ENCODE peak calls at places on chromosomes 7 and 10, in six cellular contexts. One of them, this sample, is unnamed. For H3K4me1, the result is how much of the 10 kb centered on the place peaks cover.

GRCh38 chr7:80918909-80919721 is at the start of gene SEMA3C:
- DNase-seq in astrocyte: peak
- DNase-seq in cardiac muscle cell: peak
- DNase-seq in right atrium auricular region: peak
- DNase-seq in HAP-1: peak
- DNase-seq in aorta: peak
- DNase-seq in this sample: peak

GRCh38 chr7:130998993-130999602 is 265.1 kb upstream of the KLF14 start:
- DNase-seq in HAP-1: no peak
- DNase-seq in astrocyte: peak
- DNase-seq in cardiac muscle cell: no peak
- DNase-seq in aorta: no peak
- DNase-seq in right atrium auricular region: no peak
- DNase-seq in this sample: peak

GRCh38 chr10:87578799-87579401 is 74.2 kb downstream of the MINPP1 start:
- DNase-seq in right atrium auricular region: no peak
- DNase-seq in cardiac muscle cell: no peak
- DNase-seq in HAP-1: no peak
- DNase-seq in aorta: no peak
- DNase-seq in astrocyte: no peak
- DNase-seq in this sample: peak

GRCh38 chr7:101255841-101256240 is 11.0 kb upstream of the FIS1 start:
- DNase-seq in HAP-1: no peak
- DNase-seq in astrocyte: no peak
- DNase-seq in right atrium auricular region: no peak
- DNase-seq in aorta: no peak
- DNase-seq in cardiac muscle cell: no peak
- DNase-seq in this sample: no peak

GRCh38 chr7:19122018-19122588 is 4.7 kb upstream of the TWIST1 start:
- DNase-seq in astrocyte: no peak
- DNase-seq in HAP-1: peak
- DNase-seq in cardiac muscle cell: peak
- DNase-seq in aorta: no peak
- DNase-seq in right atrium auricular region: no peak
- DNase-seq in this sample: peak

GRCh38 chr10:62738916-62739315 is 65.6 kb upstream of the ADO start:
- DNase-seq in cardiac muscle cell: no peak
- DNase-seq in astrocyte: peak
- DNase-seq in aorta: no peak
- DNase-seq in right atrium auricular region: no peak
- DNase-seq in HAP-1: no peak
- DNase-seq in this sample: peak

GRCh38 chr10:9091515-9092093 is 1037.1 kb downstream of the GATA3 start:
- DNase-seq in right atrium auricular region: no peak
- DNase-seq in aorta: no peak
- DNase-seq in HAP-1: no peak
- DNase-seq in astrocyte: no peak
- DNase-seq in cardiac muscle cell: no peak
- DNase-seq in this sample: no peak

GRCh38 chr10:25818751-25819150 is 115.3 kb upstream of the MYO3A start:
- DNase-seq in astrocyte: no peak
- DNase-seq in right atrium auricular region: no peak
- DNase-seq in aorta: no peak
- DNase-seq in cardiac muscle cell: peak
- DNase-seq in HAP-1: no peak
- DNase-seq in this sample: no peak

GRCh38 chr10:46557319-46558140 is 1.1 kb upstream of the GPRIN2 start:
- DNase-seq in HAP-1: peak
- DNase-seq in right atrium auricular region: no peak
- DNase-seq in astrocyte: no peak
- DNase-seq in cardiac muscle cell: no peak
- DNase-seq in aorta: peak
- DNase-seq in this sample: no peak

GRCh38 chr10:15168296-15168780 is at the start of gene NMT2:
- DNase-seq in HAP-1: peak
- DNase-seq in aorta: peak
- DNase-seq in right atrium auricular region: peak
- DNase-seq in astrocyte: peak
- DNase-seq in cardiac muscle cell: peak
- DNase-seq in this sample: peak

GRCh38 chr7:6160191-6160623 is 112.2 kb downstream of the CYTH3 start:
- DNase-seq in astrocyte: peak
- DNase-seq in aorta: peak
- DNase-seq in HAP-1: peak
- DNase-seq in right atrium auricular region: peak
- DNase-seq in cardiac muscle cell: peak
- DNase-seq in this sample: peak

GRCh38 chr10:68988530-68989316 is at the start of gene KIFBP:
- DNase-seq in right atrium auricular region: peak
- DNase-seq in aorta: peak
- DNase-seq in astrocyte: peak
- DNase-seq in HAP-1: peak
- DNase-seq in cardiac muscle cell: peak
- DNase-seq in this sample: peak

GRCh38 chr10:22258471-22258870 is 40.7 kb upstream of the EBLN1 start:
- DNase-seq in right atrium auricular region: no peak
- DNase-seq in HAP-1: no peak
- DNase-seq in aorta: no peak
- DNase-seq in astrocyte: no peak
- DNase-seq in cardiac muscle cell: no peak
- DNase-seq in this sample: no peak

GRCh38 chr10:75956624-75957023 is 525.2 kb downstream of the LRMDA start:
- DNase-seq in right atrium auricular region: no peak
- DNase-seq in astrocyte: peak
- DNase-seq in cardiac muscle cell: no peak
- DNase-seq in aorta: no peak
- DNase-seq in HAP-1: no peak
- DNase-seq in this sample: peak

GRCh38 chr7:7698930-7699329 is 19.5 kb downstream of the RPA3 start:
- DNase-seq in HAP-1: no peak
- DNase-seq in aorta: no peak
- DNase-seq in astrocyte: no peak
- DNase-seq in right atrium auricular region: no peak
- DNase-seq in cardiac muscle cell: no peak
- DNase-seq in this sample: no peak
- H3K4me1 ChIP-seq in HAP-1: under half
- H3K4me1 ChIP-seq in aorta: under half
- H3K4me1 ChIP-seq in astrocyte: under half
- H3K4me1 ChIP-seq in right atrium auricular region: under half
- H3K4me1 ChIP-seq in cardiac muscle cell: under half
- H3K4me1 ChIP-seq in this sample: under half

GRCh38 chr10:103966671-103967432 is at the start of gene SLK:
- DNase-seq in right atrium auricular region: peak
- DNase-seq in cardiac muscle cell: peak
- DNase-seq in astrocyte: peak
- DNase-seq in HAP-1: peak
- DNase-seq in aorta: peak
- DNase-seq in this sample: peak

GRCh38 chr10:103968441-103969391 is 1.8 kb downstream of the SLK start:
- DNase-seq in astrocyte: no peak
- DNase-seq in aorta: no peak
- DNase-seq in right atrium auricular region: no peak
- DNase-seq in cardiac muscle cell: no peak
- DNase-seq in HAP-1: no peak
- DNase-seq in this sample: peak

GRCh38 chr10:103967433-103968142 is 648 bp downstream of the SLK start:
- DNase-seq in HAP-1: peak
- DNase-seq in aorta: no peak
- DNase-seq in cardiac muscle cell: peak
- DNase-seq in right atrium auricular region: no peak
- DNase-seq in astrocyte: peak
- DNase-seq in this sample: peak

GRCh38 chr10:103969857-103970627 is 3.1 kb downstream of the SLK start:
- DNase-seq in HAP-1: no peak
- DNase-seq in aorta: no peak
- DNase-seq in right atrium auricular region: no peak
- DNase-seq in cardiac muscle cell: no peak
- DNase-seq in astrocyte: no peak
- DNase-seq in this sample: no peak

DNA sequence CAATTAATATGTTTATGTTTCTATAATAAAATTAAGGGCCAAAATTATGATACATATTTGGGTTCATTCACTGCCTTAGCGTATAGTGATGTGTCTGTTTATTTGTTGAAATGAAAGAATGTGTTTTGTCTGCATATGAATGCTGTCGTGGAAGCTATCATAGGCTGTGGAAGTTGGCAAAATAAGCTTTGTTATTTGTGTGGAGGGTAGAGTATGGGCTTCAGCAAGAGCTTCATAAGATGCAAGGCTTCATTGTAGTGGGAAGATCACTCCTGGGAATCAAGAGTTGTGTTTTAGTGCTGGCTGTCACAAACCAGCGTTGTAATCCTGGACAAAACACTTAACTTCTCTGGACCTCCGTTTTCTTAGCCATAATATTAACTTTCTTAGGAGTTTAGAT is 2.5 kb downstream of the SLK start:
- DNase-seq in astrocyte: no peak
- DNase-seq in cardiac muscle cell: no peak
- DNase-seq in right atrium auricular region: no peak
- DNase-seq in HAP-1: no peak
- DNase-seq in aorta: no peak
- DNase-seq in this sample: no peak
- H3K4me1 ChIP-seq in astrocyte: under half
- H3K4me1 ChIP-seq in cardiac muscle cell: under half
- H3K4me1 ChIP-seq in right atrium auricular region: under half
- H3K4me1 ChIP-seq in HAP-1: under half
- H3K4me1 ChIP-seq in aorta: under half
- H3K4me1 ChIP-seq in this sample: under half

DNA sequence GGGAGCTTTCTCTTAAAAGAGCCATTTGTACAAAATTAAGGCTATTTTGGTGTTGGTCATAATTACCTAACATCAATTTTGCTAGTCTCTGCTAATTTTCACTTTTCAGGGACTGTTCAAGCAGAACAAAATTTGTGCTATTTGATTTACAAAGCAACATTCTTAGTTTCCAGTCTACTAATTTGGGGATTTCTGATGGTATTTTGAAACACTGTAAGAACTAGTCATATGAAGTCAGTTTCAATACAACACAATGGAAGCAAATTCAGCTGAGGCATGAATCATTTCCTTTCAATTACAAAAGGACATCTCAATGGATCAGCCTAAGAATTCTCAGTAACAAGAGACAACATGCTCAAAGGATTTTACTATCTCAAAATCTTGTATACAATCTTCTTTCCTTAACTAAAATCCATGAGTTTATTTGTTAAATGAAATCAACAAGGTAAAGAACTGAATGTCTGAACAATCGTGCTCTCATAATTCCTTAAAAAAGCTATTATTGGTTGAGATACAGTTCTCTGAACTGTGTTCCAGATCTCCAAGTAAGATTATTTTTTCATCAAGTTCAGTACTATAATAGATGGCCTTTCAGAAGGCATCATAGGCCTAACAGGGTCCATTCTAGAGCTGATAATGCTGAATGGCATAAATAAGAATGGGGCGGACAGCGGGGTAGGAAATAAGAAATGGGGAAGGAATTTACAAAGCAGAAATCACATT is 144.6 kb downstream of the NRCAM start:
- DNase-seq in HAP-1: peak
- DNase-seq in aorta: no peak
- DNase-seq in astrocyte: peak
- DNase-seq in cardiac muscle cell: no peak
- DNase-seq in right atrium auricular region: no peak
- DNase-seq in this sample: no peak
- H3K4me1 ChIP-seq in HAP-1: under half
- H3K4me1 ChIP-seq in aorta: under half
- H3K4me1 ChIP-seq in astrocyte: under half
- H3K4me1 ChIP-seq in cardiac muscle cell: under half
- H3K4me1 ChIP-seq in right atrium auricular region: under half
- H3K4me1 ChIP-seq in this sample: under half

GRCh38 chr10:29723704-29724103 is 88.9 kb upstream of the SVIL start:
- DNase-seq in cardiac muscle cell: no peak
- DNase-seq in right atrium auricular region: no peak
- DNase-seq in HAP-1: no peak
- DNase-seq in astrocyte: no peak
- DNase-seq in aorta: no peak
- DNase-seq in this sample: no peak
- H3K4me1 ChIP-seq in cardiac muscle cell: half or more
- H3K4me1 ChIP-seq in right atrium auricular region: under half
- H3K4me1 ChIP-seq in HAP-1: under half
- H3K4me1 ChIP-seq in astrocyte: under half
- H3K4me1 ChIP-seq in aorta: under half
- H3K4me1 ChIP-seq in this sample: under half

GRCh38 chr10:132456881-132457280 is 59.9 kb downstream of the PWWP2B start:
- DNase-seq in right atrium auricular region: no peak
- DNase-seq in astrocyte: no peak
- DNase-seq in HAP-1: no peak
- DNase-seq in cardiac muscle cell: no peak
- DNase-seq in aorta: peak
- DNase-seq in this sample: no peak
- H3K4me1 ChIP-seq in right atrium auricular region: under half
- H3K4me1 ChIP-seq in astrocyte: under half
- H3K4me1 ChIP-seq in HAP-1: under half
- H3K4me1 ChIP-seq in cardiac muscle cell: under half
- H3K4me1 ChIP-seq in aorta: under half
- H3K4me1 ChIP-seq in this sample: under half

DNA sequence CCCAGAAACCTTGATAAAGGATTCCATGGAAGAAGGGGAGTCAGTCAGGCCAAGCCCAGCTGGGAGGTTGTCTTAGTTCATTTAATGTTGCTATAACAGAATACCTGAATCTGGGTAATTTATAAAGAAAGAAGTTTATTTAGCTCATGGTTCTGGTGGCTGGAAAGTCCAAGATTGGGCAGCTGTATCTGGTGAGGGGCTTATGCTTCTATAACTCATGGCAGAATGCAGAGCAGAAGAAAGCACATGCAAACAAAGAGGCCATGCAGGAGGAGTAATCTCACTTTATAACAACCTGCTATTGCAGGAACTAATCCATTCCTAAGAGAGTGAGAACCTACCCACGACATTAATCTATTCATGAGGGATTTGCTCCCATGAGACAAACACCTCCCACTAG is 54.2 kb upstream of the ANKRD1 start:
- DNase-seq in aorta: no peak
- DNase-seq in astrocyte: no peak
- DNase-seq in right atrium auricular region: no peak
- DNase-seq in HAP-1: no peak
- DNase-seq in cardiac muscle cell: no peak
- DNase-seq in this sample: no peak
- H3K4me1 ChIP-seq in aorta: under half
- H3K4me1 ChIP-seq in astrocyte: under half
- H3K4me1 ChIP-seq in right atrium auricular region: under half
- H3K4me1 ChIP-seq in HAP-1: under half
- H3K4me1 ChIP-seq in cardiac muscle cell: under half
- H3K4me1 ChIP-seq in this sample: under half

This sample was measured in PC-3.